ENCODE peak calls at places on chromosome 13, in ten cellular contexts. U is cardiac fibroblast, Y is omental fat pad, L is pancreas, G is B cell, I is brain microvascular endothelial cell, R is smooth muscle cell of the brain vasculature, J is skeletal muscle cell, O is fibroblast of the aortic adventitia, C is colonic mucosa. H is an unnamed sample.
A peak's percentile ranks its signal among the peaks of the same experiment; 100 is the strongest.

GRCh38 chr13:48902421-48902820 is 73.3 kb upstream of the FNDC3A start:
- DNase-seq in O (peak; percentile 12), C (no peak), U (peak; percentile 70), Y (no peak), G (no peak), L (no peak), J (peak; percentile 45), I (peak; percentile 18), R (no peak), H (no peak)

GRCh38 chr13:72463561-72463960 is 263.9 kb downstream of the MZT1 start:
- DNase-seq in L (no peak), J (peak; percentile 33), O (peak; percentile 16), R (no peak), C (no peak), I (peak; percentile 77), Y (no peak), G (no peak), U (peak; percentile 36), H (peak; percentile 38)

GRCh38 chr13:113650731-113651148 is 7.3 kb downstream of the ATP4B start:
- DNase-seq in U (no peak), I (no peak), C (no peak), L (no peak), R (no peak), Y (no peak), G (no peak), J (no peak), O (no peak), H (no peak)

GRCh38 chr13:95451656-95452055 is 100.9 kb upstream of the CLDN10 start:
- DNase-seq in I (no peak), L (no peak), Y (no peak), J (no peak), C (no peak), U (no peak), R (no peak), O (no peak), G (no peak), H (no peak)

GRCh38 chr13:52405767-52406494 is at the start of gene THSD1:
- DNase-seq in C (peak; percentile 38), L (peak; percentile 7), J (no peak), G (peak; percentile 65), Y (no peak), R (no peak), O (peak; percentile 55), U (peak; percentile 37), I (no peak), H (no peak)

GRCh38 chr13:58018865-58019264 is 387.3 kb downstream of the PCDH17 start:
- DNase-seq in C (no peak), G (no peak), I (no peak), L (no peak), O (no peak), J (no peak), R (no peak), U (no peak), Y (no peak), H (no peak)

GRCh38 chr13:24107955-24108614 is 52.4 kb upstream of the SPATA13 start:
- DNase-seq in R (no peak), Y (no peak), C (no peak), L (no peak), O (no peak), J (peak; percentile 36), U (no peak), G (no peak), I (no peak), H (no peak)

GRCh38 chr13:20673711-20674110 is 29.8 kb upstream of the IL17D start:
- DNase-seq in O (peak; percentile 15), G (no peak), Y (no peak), I (no peak), J (no peak), C (no peak), R (no peak), L (no peak), U (no peak), H (no peak)

GRCh38 chr13:35743165-35743564 is 266.7 kb upstream of the MAB21L1 start:
- DNase-seq in U (no peak), Y (no peak), G (no peak), C (no peak), O (no peak), I (no peak), R (no peak), J (no peak), L (no peak), H (no peak)

GRCh38 chr13:72457151-72457550 is 270.3 kb downstream of the MZT1 start:
- DNase-seq in G (no peak), O (no peak), I (no peak), J (no peak), R (no peak), U (no peak), C (no peak), Y (no peak), L (no peak), H (no peak)

GRCh38 chr13:33509642-33510229 is 224.2 kb upstream of the STARD13 start:
- DNase-seq in G (no peak), U (peak; percentile 87), L (no peak), I (no peak), Y (no peak), O (peak; percentile 93), C (peak; percentile 43), R (no peak), J (no peak), H (no peak)

GRCh38 chr13:35549481-35549880 is 73.0 kb upstream of the MAB21L1 start:
- DNase-seq in L (no peak), C (no peak), Y (no peak), I (peak; percentile 47), G (no peak), J (peak; percentile 54), U (peak; percentile 41), R (peak; percentile 2), O (peak; percentile 68), H (no peak)

GRCh38 chr13:24180743-24181384 is 20.3 kb downstream of the SPATA13 start:
- DNase-seq in J (no peak), O (peak; percentile 10), R (no peak), Y (no peak), C (no peak), I (peak; percentile 45), G (no peak), U (peak; percentile 49), L (no peak), H (no peak)

GRCh38 chr13:95530178-95530577 is 22.3 kb upstream of the CLDN10 start:
- DNase-seq in L (peak; percentile 62), R (no peak), U (peak; percentile 59), G (no peak), I (peak; percentile 29), O (peak; percentile 71), C (no peak), Y (no peak), J (peak; percentile 37), H (no peak)

H was measured in brain pericyte.